ENCODE peak calls at places on chromosomes 5 and 9, in five cellular contexts. H, M, R, Q and I are unnamed samples.

GRCh38 chr5:132661231-132662003 is 3.4 kb downstream of the IL13 start:
- DNase-seq in H (no peak), M (no peak), R (no peak), Q (no peak), I (no peak)

GRCh38 chr9:136522354-136523237 is 23.3 kb downstream of the NOTCH1 start:
- DNase-seq in H (no peak), M (no peak), R (no peak), Q (no peak), I (no peak)

GRCh38 chr5:149687789-149688188 is 42.3 kb upstream of the PPARGC1B start:
- DNase-seq in H (no peak), M (no peak), R (no peak), Q (no peak), I (no peak)

GRCh38 chr9:118686940-118687339 is 682.3 kb downstream of the BRINP1 start:
- DNase-seq in H (no peak), M (no peak), R (no peak), Q (no peak), I (no peak)

GRCh38 chr5:137822158-137822764 is 45.4 kb upstream of the MYOT start:
- DNase-seq in H (no peak), M (peak), R (no peak), Q (peak), I (no peak)

GRCh38 chr9:83155733-83156132 is 92.8 kb upstream of the RASEF start:
- DNase-seq in H (no peak), M (no peak), R (no peak), Q (no peak), I (no peak)

GRCh38 chr9:110571801-110572490 is 7.6 kb downstream of the SVEP1 start:
- DNase-seq in H (no peak), M (no peak), R (no peak), Q (peak), I (no peak)

GRCh38 chr9:89878003-89878411 is 273.2 kb downstream of the GADD45G start:
- DNase-seq in H (no peak), M (no peak), R (no peak), Q (no peak), I (no peak)

GRCh38 chr9:116873441-116873840 is 186.3 kb downstream of the TRIM32 start:
- DNase-seq in H (no peak), M (no peak), R (no peak), Q (no peak), I (no peak)

GRCh38 chr5:4130819-4131218 is 535.2 kb downstream of the IRX1 start:
- DNase-seq in H (no peak), M (no peak), R (no peak), Q (no peak), I (no peak)

GRCh38 chr9:15400281-15400941 is 22.3 kb upstream of the SNAPC3 start:
- DNase-seq in H (no peak), M (no peak), R (no peak), Q (peak), I (no peak)

GRCh38 chr5:94691947-94692346 is 73.5 kb downstream of the SLF1 start:
- DNase-seq in H (no peak), M (no peak), R (no peak), Q (peak), I (no peak)

GRCh38 chr5:38556599-38557308 is at the start of gene LIFR:
- DNase-seq in H (peak), M (peak), R (peak), Q (peak), I (no peak)

GRCh38 chr9:19231126-19232035 is 888 bp downstream of the DENND4C start:
- DNase-seq in H (no peak), M (peak), R (no peak), Q (peak), I (no peak)

GRCh38 chr9:23538604-23539003 is 287.4 kb downstream of the ELAVL2 start:
- DNase-seq in H (no peak), M (no peak), R (no peak), Q (no peak), I (no peak)

GRCh38 chr5:123297198-123297831 is 125.9 kb downstream of the CEP120 start:
- DNase-seq in H (no peak), M (no peak), R (no peak), Q (no peak), I (no peak)

GRCh38 chr5:125059255-125060050 is 313.0 kb upstream of the ZNF608 start:
- DNase-seq in H (no peak), M (no peak), R (no peak), Q (peak), I (no peak)

GRCh38 chr9:105027082-105027481 is 99.1 kb upstream of the ABCA1 start:
- DNase-seq in H (no peak), M (no peak), R (no peak), Q (no peak), I (no peak)

GRCh38 chr9:95876595-95876994 is 1.1 kb downstream of the ERCC6L2 start:
- DNase-seq in H (no peak), M (no peak), R (no peak), Q (peak), I (no peak)

GRCh38 chr5:163682226-163682625 is 176.8 kb downstream of the MAT2B start:
- DNase-seq in H (no peak), M (no peak), R (no peak), Q (no peak), I (no peak)

GRCh38 chr9:22119537-22120167 is 110.5 kb upstream of the CDKN2B start:
- DNase-seq in H (no peak), M (no peak), R (no peak), Q (peak), I (no peak)

GRCh38 chr9:127185931-127186781 is 63.7 kb upstream of the ANGPTL2 start:
- DNase-seq in H (no peak), M (no peak), R (no peak), Q (peak), I (no peak)

GRCh38 chr5:148585988-148586387 is 68.3 kb downstream of the HTR4 start:
- DNase-seq in H (no peak), M (peak), R (no peak), Q (no peak), I (no peak)

GRCh38 chr5:80220268-80220897 is 35.5 kb downstream of the SERINC5 start:
- DNase-seq in H (no peak), M (no peak), R (no peak), Q (no peak), I (no peak)